ENCODE peak calls at places on chromosome 2, in seven cellular contexts. D is NCI-H1092 treated with DMSO at 0.1 percent for 48 hours; J is activated CD8-positive, alpha-beta memory T cell treated with anti-CD3 and anti-CD28 coated beads for 1 hour; X is COLO829; L is GM13976; R is T-cell; F is effector CD4-positive, alpha-beta T cell. P is an unnamed sample.

GRCh38 chr2:144890828-144891227 is 370.9 kb upstream of the ZEB2 start:
- DNase-seq in D (peak), J (no peak), X (peak), L (no peak), R (no peak), F (no peak), P (peak)

GRCh38 chr2:210768329-210768910 is 212.0 kb downstream of the CPS1 start:
- DNase-seq in D (no peak), J (no peak), X (no peak), L (no peak), R (no peak), F (no peak), P (peak)

GRCh38 chr2:169360984-169361705 is 1.2 kb downstream of the LRP2 start:
- DNase-seq in D (no peak), J (no peak), X (no peak), L (no peak), R (no peak), F (no peak), P (peak)

GRCh38 chr2:120400546-120400945 is 54.6 kb downstream of the INHBB start:
- DNase-seq in D (no peak), J (no peak), X (no peak), L (no peak), R (no peak), F (no peak), P (no peak)

GRCh38 chr2:56749152-56749752 is 565.5 kb downstream of the CCDC85A start:
- DNase-seq in D (peak), J (no peak), X (peak), L (peak), R (no peak), F (no peak), P (peak)

GRCh38 chr2:133817680-133818566 is 249.7 kb upstream of the NCKAP5 start:
- DNase-seq in D (no peak), J (no peak), X (peak), L (no peak), R (no peak), F (no peak), P (no peak)

GRCh38 chr2:43073373-43073772 is 153.0 kb downstream of the ZFP36L2 start:
- DNase-seq in D (no peak), J (no peak), X (no peak), L (no peak), R (no peak), F (no peak), P (no peak)

GRCh38 chr2:28310107-28310506 is 82.6 kb upstream of the FOSL2 start:
- DNase-seq in D (no peak), J (no peak), X (no peak), L (no peak), R (no peak), F (no peak), P (no peak)

GRCh38 chr2:74119324-74119723 is 28.4 kb downstream of the BOLA3 start:
- DNase-seq in D (no peak), J (no peak), X (peak), L (no peak), R (no peak), F (no peak), P (no peak)

GRCh38 chr2:209523778-209524362 is 100.0 kb downstream of the MAP2 start:
- DNase-seq in D (peak), J (no peak), X (peak), L (no peak), R (no peak), F (no peak), P (no peak)

GRCh38 chr2:96153991-96154431 is 8.8 kb upstream of the DUSP2 start:
- DNase-seq in D (no peak), J (no peak), X (no peak), L (no peak), R (no peak), F (no peak), P (no peak)

GRCh38 chr2:39419282-39420223 is 17.5 kb downstream of the MAP4K3 start:
- DNase-seq in D (no peak), J (no peak), X (no peak), L (no peak), R (no peak), F (no peak), P (no peak)

GRCh38 chr2:7527165-7527722 is 610.0 kb downstream of the RNF144A start:
- DNase-seq in D (no peak), J (no peak), X (no peak), L (no peak), R (no peak), F (no peak), P (no peak)

GRCh38 chr2:132645943-132646804 is 23.8 kb downstream of the LYPD1 start:
- DNase-seq in D (no peak), J (no peak), X (no peak), L (no peak), R (no peak), F (no peak), P (no peak)

GRCh38 chr2:188726561-188727247 is 247.5 kb upstream of the COL3A1 start:
- DNase-seq in D (no peak), J (no peak), X (no peak), L (no peak), R (no peak), F (no peak), P (no peak)

GRCh38 chr2:9560628-9561027 is 5.0 kb upstream of the ADAM17 start:
- DNase-seq in D (no peak), J (no peak), X (no peak), L (no peak), R (no peak), F (no peak), P (no peak)

GRCh38 chr2:173657996-173658717 is 303.5 kb downstream of the CDCA7 start:
- DNase-seq in D (no peak), J (no peak), X (no peak), L (no peak), R (no peak), F (no peak), P (no peak)

GRCh38 chr2:9971105-9971818 is 19.8 kb downstream of the GRHL1 start:
- DNase-seq in D (no peak), J (no peak), X (no peak), L (no peak), R (no peak), F (no peak), P (no peak)

GRCh38 chr2:71452565-71452964 is 796 bp upstream of the DYSF start:
- DNase-seq in D (no peak), J (no peak), X (peak), L (no peak), R (no peak), F (no peak), P (peak)

GRCh38 chr2:233130481-233130970 is 70.4 kb downstream of the INPP5D start:
- DNase-seq in D (no peak), J (no peak), X (peak), L (no peak), R (no peak), F (no peak), P (no peak)

GRCh38 chr2:186460465-186460864 is 25.6 kb upstream of the ZC3H15 start:
- DNase-seq in D (no peak), J (no peak), X (no peak), L (no peak), R (no peak), F (no peak), P (peak)

GRCh38 chr2:10145519-10146357 is 23.2 kb downstream of the RRM2 start:
- DNase-seq in D (no peak), J (no peak), X (no peak), L (no peak), R (no peak), F (no peak), P (no peak)

GRCh38 chr2:64978514-64979268 is 10.5 kb upstream of the SLC1A4 start:
- DNase-seq in D (no peak), J (no peak), X (no peak), L (peak), R (no peak), F (no peak), P (no peak)

GRCh38 chr2:69122271-69122670 is 109.3 kb downstream of the ANTXR1 start:
- DNase-seq in D (no peak), J (no peak), X (no peak), L (no peak), R (no peak), F (no peak), P (no peak)

GRCh38 chr2:58638256-58638795 is 397.2 kb upstream of the FANCL start:
- DNase-seq in D (no peak), J (no peak), X (no peak), L (no peak), R (no peak), F (no peak), P (no peak)

GRCh38 chr2:27977623-27978312 is 87.2 kb downstream of the BABAM2 start:
- DNase-seq in D (no peak), J (no peak), X (no peak), L (no peak), R (no peak), F (no peak), P (no peak)

GRCh38 chr2:30705711-30706533 is 101.3 kb downstream of the CAPN13 start:
- DNase-seq in D (no peak), J (no peak), X (no peak), L (no peak), R (no peak), F (no peak), P (no peak)

GRCh38 chr2:161445097-161445496 is 29.0 kb downstream of the TBR1 start:
- DNase-seq in D (no peak), J (no peak), X (no peak), L (no peak), R (no peak), F (no peak), P (no peak)

GRCh38 chr2:18977409-18977808 is 381.0 kb downstream of the OSR1 start:
- DNase-seq in D (no peak), J (no peak), X (no peak), L (no peak), R (no peak), F (no peak), P (no peak)

GRCh38 chr2:220504890-220505564 is 877.6 kb downstream of the SLC4A3 start:
- DNase-seq in D (peak), J (no peak), X (no peak), L (no peak), R (no peak), F (no peak), P (peak)

GRCh38 chr2:169050476-169051240 is 18.7 kb upstream of the DHRS9 start:
- DNase-seq in D (no peak), J (no peak), X (no peak), L (no peak), R (no peak), F (no peak), P (no peak)

GRCh38 chr2:205702576-205702975 is 20.3 kb downstream of the NRP2 start:
- DNase-seq in D (no peak), J (no peak), X (no peak), L (no peak), R (no peak), F (no peak), P (no peak)

GRCh38 chr2:197108758-197109157 is 182.3 kb upstream of the PGAP1 start:
- DNase-seq in D (no peak), J (no peak), X (peak), L (no peak), R (no peak), F (no peak), P (no peak)

GRCh38 chr2:3354986-3355385 is 22.6 kb downstream of the EIPR1 start:
- DNase-seq in D (no peak), J (no peak), X (no peak), L (no peak), R (no peak), F (no peak), P (no peak)